ENCODE peak calls at places on chromosomes 16 and 17, in ten cellular contexts. One of them, this sample, is unnamed.

GRCh38 chr16:83995756-83996155 is 27.7 kb downstream of the NECAB2 start:
- DNase-seq in foreskin fibroblast: no peak
- DNase-seq in stimulated activated CD8-positive, alpha-beta memory T cell treated with anti-CD3 and anti-CD28 coated beads, Interleukin-4, amount 100 ng/mL, for 24 hours: no peak
- DNase-seq in activated CD4-positive, alpha-beta T cell treated with anti-CD3 and anti-CD28 coated beads, Interleukin-2, amount 50 U/mL, for 1 hour: no peak
- DNase-seq in cardiac fibroblast: no peak
- DNase-seq in right atrium auricular region: no peak
- DNase-seq in neural progenitor cell: peak
- DNase-seq in thoracic aorta: no peak
- DNase-seq in effector CD4-positive, alpha-beta T cell: no peak
- DNase-seq in SJSA1: no peak
- DNase-seq in this sample: no peak

GRCh38 chr17:44830359-44831269 is 527 bp upstream of the GJC1 start:
- DNase-seq in foreskin fibroblast: no peak
- DNase-seq in stimulated activated CD8-positive, alpha-beta memory T cell treated with anti-CD3 and anti-CD28 coated beads, Interleukin-4, amount 100 ng/mL, for 24 hours: no peak
- DNase-seq in activated CD4-positive, alpha-beta T cell treated with anti-CD3 and anti-CD28 coated beads, Interleukin-2, amount 50 U/mL, for 1 hour: peak
- DNase-seq in cardiac fibroblast: peak
- DNase-seq in right atrium auricular region: no peak
- DNase-seq in neural progenitor cell: peak
- DNase-seq in thoracic aorta: no peak
- DNase-seq in effector CD4-positive, alpha-beta T cell: no peak
- DNase-seq in SJSA1: peak
- DNase-seq in this sample: no peak

GRCh38 chr17:37671028-37671812 is 28.0 kb upstream of the DDX52 start:
- DNase-seq in foreskin fibroblast: no peak
- DNase-seq in stimulated activated CD8-positive, alpha-beta memory T cell treated with anti-CD3 and anti-CD28 coated beads, Interleukin-4, amount 100 ng/mL, for 24 hours: no peak
- DNase-seq in activated CD4-positive, alpha-beta T cell treated with anti-CD3 and anti-CD28 coated beads, Interleukin-2, amount 50 U/mL, for 1 hour: no peak
- DNase-seq in cardiac fibroblast: no peak
- DNase-seq in right atrium auricular region: no peak
- DNase-seq in neural progenitor cell: no peak
- DNase-seq in thoracic aorta: no peak
- DNase-seq in effector CD4-positive, alpha-beta T cell: no peak
- DNase-seq in SJSA1: no peak
- DNase-seq in this sample: no peak

GRCh38 chr17:67148352-67148751 is 96.6 kb downstream of the HELZ start:
- DNase-seq in foreskin fibroblast: no peak
- DNase-seq in stimulated activated CD8-positive, alpha-beta memory T cell treated with anti-CD3 and anti-CD28 coated beads, Interleukin-4, amount 100 ng/mL, for 24 hours: no peak
- DNase-seq in activated CD4-positive, alpha-beta T cell treated with anti-CD3 and anti-CD28 coated beads, Interleukin-2, amount 50 U/mL, for 1 hour: no peak
- DNase-seq in cardiac fibroblast: no peak
- DNase-seq in right atrium auricular region: no peak
- DNase-seq in neural progenitor cell: no peak
- DNase-seq in thoracic aorta: no peak
- DNase-seq in effector CD4-positive, alpha-beta T cell: no peak
- DNase-seq in SJSA1: no peak
- DNase-seq in this sample: no peak

GRCh38 chr16:79009911-79010310 is 590.6 kb downstream of the MAF start:
- DNase-seq in foreskin fibroblast: no peak
- DNase-seq in stimulated activated CD8-positive, alpha-beta memory T cell treated with anti-CD3 and anti-CD28 coated beads, Interleukin-4, amount 100 ng/mL, for 24 hours: no peak
- DNase-seq in activated CD4-positive, alpha-beta T cell treated with anti-CD3 and anti-CD28 coated beads, Interleukin-2, amount 50 U/mL, for 1 hour: no peak
- DNase-seq in cardiac fibroblast: no peak
- DNase-seq in right atrium auricular region: no peak
- DNase-seq in neural progenitor cell: no peak
- DNase-seq in thoracic aorta: no peak
- DNase-seq in effector CD4-positive, alpha-beta T cell: no peak
- DNase-seq in SJSA1: no peak
- DNase-seq in this sample: no peak

GRCh38 chr17:81003711-81004335 is 12.2 kb downstream of the CHMP6 start:
- DNase-seq in foreskin fibroblast: no peak
- DNase-seq in stimulated activated CD8-positive, alpha-beta memory T cell treated with anti-CD3 and anti-CD28 coated beads, Interleukin-4, amount 100 ng/mL, for 24 hours: no peak
- DNase-seq in activated CD4-positive, alpha-beta T cell treated with anti-CD3 and anti-CD28 coated beads, Interleukin-2, amount 50 U/mL, for 1 hour: no peak
- DNase-seq in cardiac fibroblast: no peak
- DNase-seq in right atrium auricular region: no peak
- DNase-seq in neural progenitor cell: peak
- DNase-seq in thoracic aorta: no peak
- DNase-seq in effector CD4-positive, alpha-beta T cell: no peak
- DNase-seq in SJSA1: no peak
- DNase-seq in this sample: no peak

GRCh38 chr16:85028638-85029412 is 1.2 kb downstream of the KIAA0513 start:
- DNase-seq in foreskin fibroblast: peak
- DNase-seq in stimulated activated CD8-positive, alpha-beta memory T cell treated with anti-CD3 and anti-CD28 coated beads, Interleukin-4, amount 100 ng/mL, for 24 hours: peak
- DNase-seq in activated CD4-positive, alpha-beta T cell treated with anti-CD3 and anti-CD28 coated beads, Interleukin-2, amount 50 U/mL, for 1 hour: peak
- DNase-seq in cardiac fibroblast: no peak
- DNase-seq in right atrium auricular region: no peak
- DNase-seq in neural progenitor cell: no peak
- DNase-seq in thoracic aorta: no peak
- DNase-seq in effector CD4-positive, alpha-beta T cell: peak
- DNase-seq in SJSA1: peak
- DNase-seq in this sample: no peak

GRCh38 chr16:23141033-23141432 is 8.2 kb downstream of the USP31 start:
- DNase-seq in foreskin fibroblast: no peak
- DNase-seq in stimulated activated CD8-positive, alpha-beta memory T cell treated with anti-CD3 and anti-CD28 coated beads, Interleukin-4, amount 100 ng/mL, for 24 hours: no peak
- DNase-seq in activated CD4-positive, alpha-beta T cell treated with anti-CD3 and anti-CD28 coated beads, Interleukin-2, amount 50 U/mL, for 1 hour: no peak
- DNase-seq in cardiac fibroblast: no peak
- DNase-seq in right atrium auricular region: no peak
- DNase-seq in neural progenitor cell: no peak
- DNase-seq in thoracic aorta: no peak
- DNase-seq in effector CD4-positive, alpha-beta T cell: no peak
- DNase-seq in SJSA1: no peak
- DNase-seq in this sample: no peak

GRCh38 chr16:57622361-57623250 is 5.8 kb upstream of the ADGRG1 start:
- DNase-seq in foreskin fibroblast: no peak
- DNase-seq in stimulated activated CD8-positive, alpha-beta memory T cell treated with anti-CD3 and anti-CD28 coated beads, Interleukin-4, amount 100 ng/mL, for 24 hours: no peak
- DNase-seq in activated CD4-positive, alpha-beta T cell treated with anti-CD3 and anti-CD28 coated beads, Interleukin-2, amount 50 U/mL, for 1 hour: no peak
- DNase-seq in cardiac fibroblast: no peak
- DNase-seq in right atrium auricular region: no peak
- DNase-seq in neural progenitor cell: no peak
- DNase-seq in thoracic aorta: no peak
- DNase-seq in effector CD4-positive, alpha-beta T cell: no peak
- DNase-seq in SJSA1: no peak
- DNase-seq in this sample: no peak

GRCh38 chr16:29146266-29146665 is 161.4 kb downstream of the LAT start:
- DNase-seq in foreskin fibroblast: no peak
- DNase-seq in stimulated activated CD8-positive, alpha-beta memory T cell treated with anti-CD3 and anti-CD28 coated beads, Interleukin-4, amount 100 ng/mL, for 24 hours: no peak
- DNase-seq in activated CD4-positive, alpha-beta T cell treated with anti-CD3 and anti-CD28 coated beads, Interleukin-2, amount 50 U/mL, for 1 hour: no peak
- DNase-seq in cardiac fibroblast: no peak
- DNase-seq in right atrium auricular region: no peak
- DNase-seq in neural progenitor cell: no peak
- DNase-seq in thoracic aorta: no peak
- DNase-seq in effector CD4-positive, alpha-beta T cell: no peak
- DNase-seq in SJSA1: no peak
- DNase-seq in this sample: no peak

GRCh38 chr16:47905771-47906170 is 250.0 kb downstream of the ABCC12 start:
- DNase-seq in foreskin fibroblast: no peak
- DNase-seq in stimulated activated CD8-positive, alpha-beta memory T cell treated with anti-CD3 and anti-CD28 coated beads, Interleukin-4, amount 100 ng/mL, for 24 hours: no peak
- DNase-seq in activated CD4-positive, alpha-beta T cell treated with anti-CD3 and anti-CD28 coated beads, Interleukin-2, amount 50 U/mL, for 1 hour: no peak
- DNase-seq in cardiac fibroblast: no peak
- DNase-seq in right atrium auricular region: no peak
- DNase-seq in neural progenitor cell: no peak
- DNase-seq in thoracic aorta: no peak
- DNase-seq in effector CD4-positive, alpha-beta T cell: no peak
- DNase-seq in SJSA1: no peak
- DNase-seq in this sample: no peak

GRCh38 chr17:62870581-62870964 is 62.5 kb upstream of the MARCHF10 start:
- DNase-seq in foreskin fibroblast: no peak
- DNase-seq in stimulated activated CD8-positive, alpha-beta memory T cell treated with anti-CD3 and anti-CD28 coated beads, Interleukin-4, amount 100 ng/mL, for 24 hours: no peak
- DNase-seq in activated CD4-positive, alpha-beta T cell treated with anti-CD3 and anti-CD28 coated beads, Interleukin-2, amount 50 U/mL, for 1 hour: no peak
- DNase-seq in cardiac fibroblast: no peak
- DNase-seq in right atrium auricular region: no peak
- DNase-seq in neural progenitor cell: peak
- DNase-seq in thoracic aorta: no peak
- DNase-seq in effector CD4-positive, alpha-beta T cell: no peak
- DNase-seq in SJSA1: no peak
- DNase-seq in this sample: no peak

GRCh38 chr17:40820228-40820838 is 2.1 kb downstream of the KRT10 start:
- DNase-seq in foreskin fibroblast: no peak
- DNase-seq in stimulated activated CD8-positive, alpha-beta memory T cell treated with anti-CD3 and anti-CD28 coated beads, Interleukin-4, amount 100 ng/mL, for 24 hours: no peak
- DNase-seq in activated CD4-positive, alpha-beta T cell treated with anti-CD3 and anti-CD28 coated beads, Interleukin-2, amount 50 U/mL, for 1 hour: no peak
- DNase-seq in cardiac fibroblast: no peak
- DNase-seq in right atrium auricular region: no peak
- DNase-seq in neural progenitor cell: no peak
- DNase-seq in thoracic aorta: no peak
- DNase-seq in effector CD4-positive, alpha-beta T cell: no peak
- DNase-seq in SJSA1: no peak
- DNase-seq in this sample: no peak

GRCh38 chr17:48051278-48051677 is 3.1 kb downstream of the NFE2L1 start:
- DNase-seq in foreskin fibroblast: no peak
- DNase-seq in stimulated activated CD8-positive, alpha-beta memory T cell treated with anti-CD3 and anti-CD28 coated beads, Interleukin-4, amount 100 ng/mL, for 24 hours: no peak
- DNase-seq in activated CD4-positive, alpha-beta T cell treated with anti-CD3 and anti-CD28 coated beads, Interleukin-2, amount 50 U/mL, for 1 hour: no peak
- DNase-seq in cardiac fibroblast: no peak
- DNase-seq in right atrium auricular region: no peak
- DNase-seq in neural progenitor cell: no peak
- DNase-seq in thoracic aorta: no peak
- DNase-seq in effector CD4-positive, alpha-beta T cell: no peak
- DNase-seq in SJSA1: no peak
- DNase-seq in this sample: no peak

GRCh38 chr16:30786115-30786935 is 680 bp downstream of the ZNF629 start:
- DNase-seq in foreskin fibroblast: peak
- DNase-seq in stimulated activated CD8-positive, alpha-beta memory T cell treated with anti-CD3 and anti-CD28 coated beads, Interleukin-4, amount 100 ng/mL, for 24 hours: no peak
- DNase-seq in activated CD4-positive, alpha-beta T cell treated with anti-CD3 and anti-CD28 coated beads, Interleukin-2, amount 50 U/mL, for 1 hour: no peak
- DNase-seq in cardiac fibroblast: peak
- DNase-seq in right atrium auricular region: no peak
- DNase-seq in neural progenitor cell: peak
- DNase-seq in thoracic aorta: no peak
- DNase-seq in effector CD4-positive, alpha-beta T cell: no peak
- DNase-seq in SJSA1: peak
- DNase-seq in this sample: peak

GRCh38 chr16:19840524-19841110 is 44.0 kb downstream of the GPRC5B start:
- DNase-seq in foreskin fibroblast: no peak
- DNase-seq in stimulated activated CD8-positive, alpha-beta memory T cell treated with anti-CD3 and anti-CD28 coated beads, Interleukin-4, amount 100 ng/mL, for 24 hours: no peak
- DNase-seq in activated CD4-positive, alpha-beta T cell treated with anti-CD3 and anti-CD28 coated beads, Interleukin-2, amount 50 U/mL, for 1 hour: no peak
- DNase-seq in cardiac fibroblast: no peak
- DNase-seq in right atrium auricular region: no peak
- DNase-seq in neural progenitor cell: no peak
- DNase-seq in thoracic aorta: no peak
- DNase-seq in effector CD4-positive, alpha-beta T cell: no peak
- DNase-seq in SJSA1: no peak
- DNase-seq in this sample: no peak

GRCh38 chr17:73192894-73193701 is at the start of gene COG1:
- DNase-seq in foreskin fibroblast: peak
- DNase-seq in stimulated activated CD8-positive, alpha-beta memory T cell treated with anti-CD3 and anti-CD28 coated beads, Interleukin-4, amount 100 ng/mL, for 24 hours: peak
- DNase-seq in activated CD4-positive, alpha-beta T cell treated with anti-CD3 and anti-CD28 coated beads, Interleukin-2, amount 50 U/mL, for 1 hour: peak
- DNase-seq in cardiac fibroblast: peak
- DNase-seq in right atrium auricular region: peak
- DNase-seq in neural progenitor cell: peak
- DNase-seq in thoracic aorta: peak
- DNase-seq in effector CD4-positive, alpha-beta T cell: peak
- DNase-seq in SJSA1: peak
- DNase-seq in this sample: peak

GRCh38 chr17:3497101-3497500 is 21.3 kb downstream of the ASPA start:
- DNase-seq in foreskin fibroblast: no peak
- DNase-seq in stimulated activated CD8-positive, alpha-beta memory T cell treated with anti-CD3 and anti-CD28 coated beads, Interleukin-4, amount 100 ng/mL, for 24 hours: no peak
- DNase-seq in activated CD4-positive, alpha-beta T cell treated with anti-CD3 and anti-CD28 coated beads, Interleukin-2, amount 50 U/mL, for 1 hour: no peak
- DNase-seq in cardiac fibroblast: no peak
- DNase-seq in right atrium auricular region: no peak
- DNase-seq in neural progenitor cell: no peak
- DNase-seq in thoracic aorta: no peak
- DNase-seq in effector CD4-positive, alpha-beta T cell: no peak
- DNase-seq in SJSA1: no peak
- DNase-seq in this sample: no peak

GRCh38 chr17:34777044-34777443 is 184.2 kb downstream of the CCT6B start:
- DNase-seq in foreskin fibroblast: no peak
- DNase-seq in stimulated activated CD8-positive, alpha-beta memory T cell treated with anti-CD3 and anti-CD28 coated beads, Interleukin-4, amount 100 ng/mL, for 24 hours: no peak
- DNase-seq in activated CD4-positive, alpha-beta T cell treated with anti-CD3 and anti-CD28 coated beads, Interleukin-2, amount 50 U/mL, for 1 hour: no peak
- DNase-seq in cardiac fibroblast: no peak
- DNase-seq in right atrium auricular region: no peak
- DNase-seq in neural progenitor cell: no peak
- DNase-seq in thoracic aorta: no peak
- DNase-seq in effector CD4-positive, alpha-beta T cell: no peak
- DNase-seq in SJSA1: no peak
- DNase-seq in this sample: no peak

GRCh38 chr17:49224198-49224996 is 6.2 kb downstream of the PHOSPHO1 start:
- DNase-seq in foreskin fibroblast: no peak
- DNase-seq in stimulated activated CD8-positive, alpha-beta memory T cell treated with anti-CD3 and anti-CD28 coated beads, Interleukin-4, amount 100 ng/mL, for 24 hours: peak
- DNase-seq in activated CD4-positive, alpha-beta T cell treated with anti-CD3 and anti-CD28 coated beads, Interleukin-2, amount 50 U/mL, for 1 hour: peak
- DNase-seq in cardiac fibroblast: no peak
- DNase-seq in right atrium auricular region: no peak
- DNase-seq in neural progenitor cell: peak
- DNase-seq in thoracic aorta: no peak
- DNase-seq in effector CD4-positive, alpha-beta T cell: peak
- DNase-seq in SJSA1: no peak
- DNase-seq in this sample: no peak

GRCh38 chr17:35540589-35541404 is 3.3 kb upstream of the SLFN12L start:
- DNase-seq in foreskin fibroblast: no peak
- DNase-seq in stimulated activated CD8-positive, alpha-beta memory T cell treated with anti-CD3 and anti-CD28 coated beads, Interleukin-4, amount 100 ng/mL, for 24 hours: no peak
- DNase-seq in activated CD4-positive, alpha-beta T cell treated with anti-CD3 and anti-CD28 coated beads, Interleukin-2, amount 50 U/mL, for 1 hour: peak
- DNase-seq in cardiac fibroblast: peak
- DNase-seq in right atrium auricular region: peak
- DNase-seq in neural progenitor cell: no peak
- DNase-seq in thoracic aorta: no peak
- DNase-seq in effector CD4-positive, alpha-beta T cell: peak
- DNase-seq in SJSA1: peak
- DNase-seq in this sample: peak

GRCh38 chr17:72266099-72266852 is 145.5 kb downstream of the SOX9 start:
- DNase-seq in foreskin fibroblast: no peak
- DNase-seq in stimulated activated CD8-positive, alpha-beta memory T cell treated with anti-CD3 and anti-CD28 coated beads, Interleukin-4, amount 100 ng/mL, for 24 hours: no peak
- DNase-seq in activated CD4-positive, alpha-beta T cell treated with anti-CD3 and anti-CD28 coated beads, Interleukin-2, amount 50 U/mL, for 1 hour: no peak
- DNase-seq in cardiac fibroblast: no peak
- DNase-seq in right atrium auricular region: no peak
- DNase-seq in neural progenitor cell: no peak
- DNase-seq in thoracic aorta: no peak
- DNase-seq in effector CD4-positive, alpha-beta T cell: no peak
- DNase-seq in SJSA1: no peak
- DNase-seq in this sample: no peak

GRCh38 chr17:72519598-72519936 is 398.7 kb downstream of the SOX9 start:
- DNase-seq in foreskin fibroblast: no peak
- DNase-seq in stimulated activated CD8-positive, alpha-beta memory T cell treated with anti-CD3 and anti-CD28 coated beads, Interleukin-4, amount 100 ng/mL, for 24 hours: no peak
- DNase-seq in activated CD4-positive, alpha-beta T cell treated with anti-CD3 and anti-CD28 coated beads, Interleukin-2, amount 50 U/mL, for 1 hour: no peak
- DNase-seq in cardiac fibroblast: no peak
- DNase-seq in right atrium auricular region: no peak
- DNase-seq in neural progenitor cell: no peak
- DNase-seq in thoracic aorta: no peak
- DNase-seq in effector CD4-positive, alpha-beta T cell: no peak
- DNase-seq in SJSA1: no peak
- DNase-seq in this sample: no peak

GRCh38 chr17:7842950-7843535 is 9.0 kb downstream of the KDM6B start:
- DNase-seq in foreskin fibroblast: peak
- DNase-seq in stimulated activated CD8-positive, alpha-beta memory T cell treated with anti-CD3 and anti-CD28 coated beads, Interleukin-4, amount 100 ng/mL, for 24 hours: peak
- DNase-seq in activated CD4-positive, alpha-beta T cell treated with anti-CD3 and anti-CD28 coated beads, Interleukin-2, amount 50 U/mL, for 1 hour: peak
- DNase-seq in cardiac fibroblast: peak
- DNase-seq in right atrium auricular region: peak
- DNase-seq in neural progenitor cell: peak
- DNase-seq in thoracic aorta: no peak
- DNase-seq in effector CD4-positive, alpha-beta T cell: peak
- DNase-seq in SJSA1: peak
- DNase-seq in this sample: peak

GRCh38 chr16:47519037-47519436 is 57.9 kb downstream of the PHKB start:
- DNase-seq in foreskin fibroblast: no peak
- DNase-seq in stimulated activated CD8-positive, alpha-beta memory T cell treated with anti-CD3 and anti-CD28 coated beads, Interleukin-4, amount 100 ng/mL, for 24 hours: no peak
- DNase-seq in activated CD4-positive, alpha-beta T cell treated with anti-CD3 and anti-CD28 coated beads, Interleukin-2, amount 50 U/mL, for 1 hour: no peak
- DNase-seq in cardiac fibroblast: no peak
- DNase-seq in right atrium auricular region: no peak
- DNase-seq in neural progenitor cell: no peak
- DNase-seq in thoracic aorta: no peak
- DNase-seq in effector CD4-positive, alpha-beta T cell: no peak
- DNase-seq in SJSA1: no peak
- DNase-seq in this sample: no peak

GRCh38 chr16:27819356-27819755 is 244.2 kb downstream of the GSG1L start:
- DNase-seq in foreskin fibroblast: no peak
- DNase-seq in stimulated activated CD8-positive, alpha-beta memory T cell treated with anti-CD3 and anti-CD28 coated beads, Interleukin-4, amount 100 ng/mL, for 24 hours: no peak
- DNase-seq in activated CD4-positive, alpha-beta T cell treated with anti-CD3 and anti-CD28 coated beads, Interleukin-2, amount 50 U/mL, for 1 hour: no peak
- DNase-seq in cardiac fibroblast: no peak
- DNase-seq in right atrium auricular region: no peak
- DNase-seq in neural progenitor cell: no peak
- DNase-seq in thoracic aorta: no peak
- DNase-seq in effector CD4-positive, alpha-beta T cell: no peak
- DNase-seq in SJSA1: no peak
- DNase-seq in this sample: no peak

GRCh38 chr16:2270588-2271470 is 2.9 kb upstream of the RNPS1 start:
- DNase-seq in foreskin fibroblast: no peak
- DNase-seq in stimulated activated CD8-positive, alpha-beta memory T cell treated with anti-CD3 and anti-CD28 coated beads, Interleukin-4, amount 100 ng/mL, for 24 hours: no peak
- DNase-seq in activated CD4-positive, alpha-beta T cell treated with anti-CD3 and anti-CD28 coated beads, Interleukin-2, amount 50 U/mL, for 1 hour: no peak
- DNase-seq in cardiac fibroblast: no peak
- DNase-seq in right atrium auricular region: no peak
- DNase-seq in neural progenitor cell: no peak
- DNase-seq in thoracic aorta: no peak
- DNase-seq in effector CD4-positive, alpha-beta T cell: no peak
- DNase-seq in SJSA1: no peak
- DNase-seq in this sample: no peak

GRCh38 chr17:3808701-3809100 is 7.7 kb upstream of the ITGAE start:
- DNase-seq in foreskin fibroblast: no peak
- DNase-seq in stimulated activated CD8-positive, alpha-beta memory T cell treated with anti-CD3 and anti-CD28 coated beads, Interleukin-4, amount 100 ng/mL, for 24 hours: no peak
- DNase-seq in activated CD4-positive, alpha-beta T cell treated with anti-CD3 and anti-CD28 coated beads, Interleukin-2, amount 50 U/mL, for 1 hour: no peak
- DNase-seq in cardiac fibroblast: no peak
- DNase-seq in right atrium auricular region: no peak
- DNase-seq in neural progenitor cell: no peak
- DNase-seq in thoracic aorta: no peak
- DNase-seq in effector CD4-positive, alpha-beta T cell: no peak
- DNase-seq in SJSA1: no peak
- DNase-seq in this sample: no peak